ENCODE peak calls at places on chromosomes 12 and 14, in seven cellular contexts. D is dorsolateral prefrontal cortex, F is right lobe of liver, A is brain microvascular endothelial cell, V is GM23248, H is sigmoid colon, I is tibial artery. L is an unnamed sample.
A peak's percentile ranks its signal among the peaks of the same experiment; 100 is the strongest.

GRCh38 chr12:179131-179884 is 34.6 kb downstream of the SLC6A12 start:
- DNase-seq in H (no peak), F (no peak), V (peak; percentile 26), A (no peak), D (no peak), I (no peak), L (no peak)

GRCh38 chr12:6664902-6665301 is 2.0 kb upstream of the ING4 start:
- DNase-seq in D (no peak), A (no peak), H (no peak), F (no peak), V (peak; percentile 43), I (no peak), L (no peak)

GRCh38 chr12:98228619-98229538 is 286.5 kb upstream of the TMPO start:
- DNase-seq in V (no peak), A (no peak), F (no peak), D (no peak), I (no peak), H (no peak), L (no peak)

GRCh38 chr14:92340938-92341337 is 18.0 kb downstream of the SLC24A4 start:
- DNase-seq in V (no peak), F (no peak), I (no peak), D (no peak), A (no peak), H (no peak), L (no peak)

GRCh38 chr12:108302471-108303311 is 36.4 kb downstream of the CMKLR1 start:
- DNase-seq in F (no peak), A (no peak), H (peak; percentile 92), D (no peak), I (peak; percentile 95), V (peak; percentile 83), L (no peak)

GRCh38 chr12:107398101-107398500 is 287.5 kb upstream of the PWP1 start:
- DNase-seq in V (no peak), D (no peak), A (no peak), F (no peak), H (no peak), I (no peak), L (no peak)

GRCh38 chr14:69149461-69150244 is 3.3 kb downstream of the DCAF5 start:
- DNase-seq in I (no peak), V (peak; percentile 50), A (no peak), D (no peak), F (no peak), H (no peak), L (no peak)

GRCh38 chr14:104465482-104466390 is 113.8 kb upstream of the C14orf180 start:
- DNase-seq in H (no peak), V (no peak), I (no peak), D (no peak), A (no peak), F (no peak), L (no peak)

GRCh38 chr12:89542912-89543592 is 17.2 kb upstream of the POC1B start:
- DNase-seq in F (peak; percentile 65), A (peak; percentile 75), V (peak; percentile 90), H (peak; percentile 75), D (peak; percentile 61), I (peak; percentile 69), L (peak; percentile 47)

GRCh38 chr12:132159555-132160003 is 15.3 kb downstream of the NOC4L start:
- DNase-seq in A (no peak), V (no peak), D (no peak), H (no peak), I (peak; percentile 55), F (no peak), L (no peak)

GRCh38 chr12:19131020-19131431 is 1.5 kb downstream of the PLEKHA5 start:
- DNase-seq in V (peak; percentile 70), A (no peak), D (no peak), I (no peak), F (peak; percentile 80), H (no peak), L (no peak)

GRCh38 chr12:122227341-122227740 is 1.5 kb upstream of the DIABLO start:
- DNase-seq in D (no peak), F (no peak), A (no peak), V (no peak), H (no peak), I (no peak), L (no peak)

GRCh38 chr12:122225683-122226365 is at the start of gene DIABLO:
- DNase-seq in H (peak; percentile 100), D (peak; percentile 100), A (peak; percentile 99), I (peak; percentile 100), F (peak; percentile 100), V (peak; percentile 100), L (peak; percentile 98)

GRCh38 chr12:122228092-122228491 is 2.2 kb upstream of the DIABLO start:
- DNase-seq in H (no peak), I (no peak), A (no peak), F (no peak), D (no peak), V (no peak), L (no peak)

GRCh38 chr12:122230798-122231197 is 4.9 kb upstream of the DIABLO start:
- DNase-seq in V (no peak), I (no peak), F (no peak), A (no peak), H (no peak), D (no peak), L (no peak)

GRCh38 chr12:122226366-122227222 is 742 bp upstream of the DIABLO start:
- DNase-seq in V (no peak), F (no peak), H (peak; percentile 66), I (no peak), A (no peak), D (no peak), L (no peak)
- H3K4me3 ChIP-seq in V (peak overlapping the region; percentile 52), F (peak overlapping the region; percentile 58), H (peak overlapping the region; percentile 20), I (peak overlapping the region; percentile 47), A (peak overlapping the region; percentile 22), D (peak overlapping the region; percentile 96), L (peak overlapping the region; percentile 43)

GRCh38 chr14:74241611-74242005 is 2.4 kb downstream of the VSX2 start:
- DNase-seq in A (no peak), V (no peak), F (no peak), I (no peak), H (no peak), D (no peak), L (no peak)

GRCh38 chr14:74242055-74243042 is 3.1 kb downstream of the VSX2 start:
- DNase-seq in H (no peak), A (no peak), D (no peak), I (no peak), V (no peak), F (no peak), L (no peak)

GRCh38 chr14:74238974-74239847 is at the start of gene VSX2:
- DNase-seq in A (no peak), D (no peak), I (no peak), H (no peak), F (no peak), V (no peak), L (no peak)

GRCh38 chr14:74240794-74241610 is 1.8 kb downstream of the VSX2 start:
- DNase-seq in A (no peak), H (no peak), I (no peak), F (no peak), D (no peak), V (peak; percentile 41), L (no peak)

GRCh38 chr14:74239848-74240793 is 872 bp downstream of the VSX2 start:
- DNase-seq in I (no peak), F (no peak), H (no peak), D (no peak), A (no peak), V (peak; percentile 35), L (no peak)
- H3K4me3 ChIP-seq in I (peak overlapping the region; percentile 8), F (peak overlapping the region; percentile 13), H (no peak overlapping the region), D (peak overlapping the region; percentile 48), A (no peak overlapping the region), V (no peak overlapping the region), L (no peak overlapping the region)

DNA sequence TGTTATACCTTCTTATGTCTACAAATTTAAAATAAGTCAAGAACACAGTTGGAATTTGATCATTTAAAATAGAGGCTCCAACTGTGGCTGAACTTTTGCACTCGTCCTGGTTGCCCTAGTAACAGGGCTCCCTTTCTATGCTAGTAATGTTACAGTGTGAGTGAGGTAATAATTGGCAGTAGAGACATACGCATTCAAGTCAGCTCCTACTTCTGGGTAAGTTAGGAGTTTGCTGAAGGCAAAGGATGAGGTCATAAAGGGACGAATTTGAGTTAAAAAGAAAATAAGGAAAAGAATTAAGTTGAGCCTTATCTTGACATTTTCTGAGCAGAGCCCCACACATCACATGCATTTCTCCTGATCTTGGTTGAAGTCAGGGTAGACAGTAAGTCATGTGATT is 129.1 kb downstream of the TMEM117 start:
- DNase-seq in F (no peak), A (peak; percentile 35), V (peak; percentile 45), I (no peak), D (no peak), H (no peak), L (peak; percentile 22)
- H3K4me3 ChIP-seq in F (no peak overlapping the region), A (no peak overlapping the region), V (no peak overlapping the region), I (no peak overlapping the region), D (no peak overlapping the region), H (no peak overlapping the region), L (no peak overlapping the region)

DNA sequence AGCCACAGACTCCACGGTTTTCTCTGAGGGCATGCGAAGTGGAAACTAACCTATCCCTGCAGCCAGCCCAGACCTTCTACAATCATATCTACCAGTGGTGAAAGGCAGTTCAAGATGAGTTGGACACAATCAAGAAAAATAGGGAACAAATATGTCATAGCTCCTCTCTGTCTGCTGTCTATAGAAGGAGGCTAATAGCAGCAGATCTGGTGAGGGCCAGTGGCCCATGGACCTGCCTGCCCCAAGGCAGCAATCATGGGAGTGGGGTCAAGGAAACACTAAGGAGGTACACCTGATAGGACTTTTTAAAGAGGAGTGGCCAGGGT is 149.5 kb downstream of the PRKCH start:
- DNase-seq in I (no peak), F (peak; percentile 30), H (no peak), V (no peak), A (no peak), D (no peak), L (no peak)
- H3K4me3 ChIP-seq in I (no peak overlapping the region), F (no peak overlapping the region), H (no peak overlapping the region), V (no peak overlapping the region), A (no peak overlapping the region), D (peak overlapping the region; percentile 42), L (no peak overlapping the region)

DNA sequence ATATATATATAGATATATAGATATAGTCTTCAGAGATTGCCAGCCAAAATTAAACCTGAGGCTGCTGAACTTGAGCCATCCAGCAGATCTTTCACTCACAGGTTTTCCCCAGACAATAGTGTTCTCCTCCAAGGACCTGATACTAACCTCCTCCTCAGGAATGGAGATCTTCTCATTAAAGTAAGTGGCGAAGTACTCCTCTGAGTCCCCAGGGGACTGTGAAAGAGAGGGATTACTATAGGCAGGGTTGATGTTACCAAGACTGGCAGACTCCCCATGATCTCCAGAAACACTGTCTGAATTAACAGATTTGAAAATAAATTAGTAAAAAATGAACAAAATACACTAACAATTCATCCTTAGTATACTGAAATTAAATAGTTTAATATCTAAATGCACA is 17.9 kb downstream of the SLC11A2 start:
- DNase-seq in I (no peak), V (no peak), F (no peak), H (no peak), D (no peak), A (no peak), L (no peak)
- H3K4me3 ChIP-seq in I (no peak overlapping the region), V (no peak overlapping the region), F (no peak overlapping the region), H (no peak overlapping the region), D (peak overlapping the region; percentile 39), A (no peak overlapping the region), L (no peak overlapping the region)